ENCODE peak calls at places on chromosomes 3 and 15, in ten cellular contexts. H is midbrain, X is B cell, M is stomach, O is NCI-H2029, P is nephron progenitor cell, N is globus pallidus, B is Calu3, V is neural crest cell, A is progenitor cell of endocrine pancreas. S is an unnamed sample.

GRCh38 chr15:23081271-23081670 is 41.9 kb upstream of the TUBGCP5 start:
- DNase-seq in H (peak; percentile 12), X (no peak), M (no peak), O (no peak), P (no peak), N (peak; percentile 23), B (no peak), V (no peak), A (no peak), S (peak; percentile 60)

GRCh38 chr15:49669288-49669687 is 48.4 kb downstream of the DTWD1 start:
- DNase-seq in H (no peak), X (no peak), M (no peak), O (no peak), P (no peak), N (no peak), B (no peak), V (no peak), A (no peak), S (peak; percentile 64)

GRCh38 chr15:42510258-42511009 is 15.0 kb downstream of the SNAP23 start:
- DNase-seq in H (no peak), X (no peak), M (no peak), O (no peak), P (no peak), N (no peak), B (no peak), V (no peak), A (no peak), S (no peak)

GRCh38 chr15:90318591-90318990 is 33.5 kb upstream of the ZNF774 start:
- DNase-seq in H (no peak), X (no peak), M (no peak), O (no peak), P (no peak), N (no peak), B (no peak), V (no peak), A (no peak), S (no peak)

GRCh38 chr3:25405335-25405734 is 22.7 kb upstream of the RARB start:
- DNase-seq in H (no peak), X (no peak), M (no peak), O (no peak), P (no peak), N (no peak), B (no peak), V (no peak), A (no peak), S (no peak)

GRCh38 chr3:8456118-8456811 is 45.4 kb upstream of the LMCD1 start:
- DNase-seq in H (no peak), X (no peak), M (no peak), O (peak; percentile 29), P (no peak), N (no peak), B (no peak), V (no peak), A (no peak), S (no peak)

GRCh38 chr15:80182611-80183210 is 29.9 kb downstream of the FAH start:
- DNase-seq in H (no peak), X (no peak), M (no peak), O (no peak), P (no peak), N (no peak), B (no peak), V (no peak), A (no peak), S (no peak)

GRCh38 chr3:197181751-197182150 is 116.7 kb downstream of the DLG1 start:
- DNase-seq in H (peak; percentile 12), X (no peak), M (no peak), O (no peak), P (no peak), N (no peak), B (no peak), V (no peak), A (no peak), S (no peak)

GRCh38 chr3:152559246-152559645 is 275.7 kb upstream of the P2RY1 start:
- DNase-seq in H (no peak), X (no peak), M (no peak), O (no peak), P (no peak), N (no peak), B (no peak), V (no peak), A (no peak), S (no peak)

GRCh38 chr3:195907730-195908438 is 467 bp downstream of the TNK2 start:
- DNase-seq in H (peak; percentile 46), X (peak; percentile 72), M (peak; percentile 51), O (peak; percentile 70), P (no peak), N (no peak), B (peak; percentile 16), V (no peak), A (no peak), S (peak; percentile 77)